ENCODE peak calls at places on chromosome 14, in seven cellular contexts. I, U, C, G, E, X and S are unnamed samples.

GRCh38 chr14:94029250-94029649 is 3.1 kb downstream of the OTUB2 start:
- DNase-seq in C (no peak), X (peak; percentile 14), G (no peak), E (no peak), I (no peak), U (no peak), S (no peak)

GRCh38 chr14:94157195-94157594 is 16.9 kb upstream of the PPP4R4 start:
- DNase-seq in X (no peak), I (no peak), U (no peak), E (no peak), C (no peak), G (no peak), S (no peak)

GRCh38 chr14:32417956-32418552 is 89.0 kb downstream of the AKAP6 start:
- DNase-seq in E (no peak), I (no peak), U (peak; percentile 70), C (no peak), X (no peak), G (peak; percentile 40), S (peak; percentile 75)

GRCh38 chr14:64540208-64541202 is at the start of gene HSPA2:
- DNase-seq in E (peak; percentile 99), I (peak; percentile 99), X (peak; percentile 99), C (peak; percentile 97), G (peak; percentile 99), U (peak; percentile 100), S (peak; percentile 99)

GRCh38 chr14:37824936-37825698 is 229.7 kb downstream of the TTC6 start:
- DNase-seq in C (no peak), I (no peak), X (no peak), G (no peak), U (peak; percentile 49), E (no peak), S (no peak)

GRCh38 chr14:68655961-68656360 is 136.9 kb downstream of the ZFP36L1 start:
- DNase-seq in X (no peak), U (no peak), E (no peak), G (no peak), I (no peak), C (no peak), S (no peak)

GRCh38 chr14:73014105-73014504 is 12.8 kb downstream of the ZFYVE1 start:
- DNase-seq in I (no peak), G (no peak), X (no peak), U (peak; percentile 74), E (no peak), C (no peak), S (no peak)

GRCh38 chr14:23078692-23079116 is 16.2 kb downstream of the ACIN1 start:
- DNase-seq in C (peak; percentile 45), U (peak; percentile 98), G (peak; percentile 69), I (peak; percentile 91), E (no peak), X (peak; percentile 78), S (peak; percentile 74)

GRCh38 chr14:80988742-80989429 is 33.5 kb downstream of the TSHR start:
- DNase-seq in X (no peak), G (no peak), E (no peak), C (no peak), U (peak; percentile 12), I (no peak), S (no peak)

GRCh38 chr14:22887990-22888378 is 5.0 kb downstream of the REM2 start:
- DNase-seq in U (no peak), C (no peak), G (peak; percentile 62), E (peak; percentile 82), X (no peak), I (no peak), S (no peak)

GRCh38 chr14:89681086-89682018 is 264.3 kb upstream of the FOXN3 start:
- DNase-seq in C (no peak), X (no peak), U (no peak), G (peak; percentile 46), E (no peak), I (no peak), S (no peak)

GRCh38 chr14:38989917-38990546 is 113.0 kb downstream of the SEC23A start:
- DNase-seq in I (no peak), U (no peak), E (no peak), X (no peak), G (no peak), C (no peak), S (no peak)

GRCh38 chr14:55274144-55274543 is 2.9 kb downstream of the FBXO34 start:
- DNase-seq in C (no peak), U (no peak), G (no peak), E (no peak), I (no peak), X (no peak), S (no peak)

DNA sequence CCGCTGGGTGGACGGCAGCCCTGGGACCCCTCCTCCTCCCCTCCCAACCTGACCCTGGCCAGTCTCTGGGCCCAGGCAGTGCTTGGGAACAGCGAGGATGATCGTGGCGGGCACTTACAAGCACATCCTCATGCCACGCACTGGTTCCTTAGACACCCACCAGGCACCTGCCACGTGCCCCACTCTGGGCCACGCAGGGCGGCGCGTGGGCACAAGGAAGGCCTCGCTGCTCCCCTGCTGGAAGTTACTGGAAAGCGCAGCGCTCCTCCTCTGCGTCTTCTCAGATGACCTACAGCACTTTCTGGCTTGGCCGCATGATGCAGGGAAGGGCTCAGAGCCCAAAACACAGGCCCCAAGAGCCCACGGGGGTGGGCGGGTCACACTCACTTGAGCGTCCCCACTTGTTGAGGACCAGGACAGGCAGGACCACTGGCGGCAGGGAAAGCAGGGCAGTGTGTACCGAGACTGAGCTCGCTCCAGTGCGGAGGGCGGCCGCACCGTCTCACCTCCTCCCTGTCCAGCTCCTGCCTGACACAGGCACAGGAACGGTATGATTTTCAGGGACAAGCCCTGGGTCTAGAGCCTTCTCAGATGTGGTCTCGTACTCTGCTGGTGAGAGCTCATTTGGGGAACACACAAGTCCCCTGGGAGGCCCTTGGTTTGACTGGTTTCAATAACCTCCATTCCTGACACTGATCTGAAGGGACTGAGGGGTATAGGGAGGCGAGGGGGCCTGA is 128.3 kb upstream of the EVL start:
- DNase-seq in E (no peak), G (no peak), C (no peak), X (no peak), U (no peak), I (no peak), S (no peak)
- TF ChIP-seq CTCF in E (no peak), G (no peak), C (no peak), X (no peak), U (no peak), I (no peak), S (no peak)

GRCh38 chr14:50116221-50116956 is at the start of gene VCPKMT:
- DNase-seq in X (peak; percentile 94), U (peak; percentile 92), I (peak; percentile 90), E (peak; percentile 96), G (peak; percentile 96), C (peak; percentile 76), S (peak; percentile 72)
- TF ChIP-seq CTCF in X (no peak), U (no peak), I (no peak), E (no peak), G (no peak), C (no peak), S (no peak)

GRCh38 chr14:100828448-100828834 is 2.5 kb downstream of the MEG3 start:
- DNase-seq in G (no peak), U (no peak), C (no peak), E (no peak), X (no peak), I (no peak), S (no peak)
- TF ChIP-seq CTCF in G (no peak), U (peak; percentile 32), C (no peak), E (no peak), X (no peak), I (no peak), S (no peak)

GRCh38 chr14:78164226-78164853 is 5.8 kb upstream of the NRXN3 start:
- DNase-seq in G (peak; percentile 31), U (peak; percentile 8), I (no peak), E (peak; percentile 79), C (peak; percentile 60), X (no peak), S (no peak)
- TF ChIP-seq CTCF in G (peak; percentile 37), U (peak; percentile 54), I (no peak), E (peak; percentile 70), C (peak; percentile 49), X (no peak), S (peak; percentile 65)

GRCh38 chr14:102778616-102779351 is 1.5 kb downstream of the TRAF3 start:
- DNase-seq in E (no peak), C (no peak), X (no peak), G (no peak), I (no peak), U (peak; percentile 17), S (no peak)

GRCh38 chr14:102777711-102778615 is 714 bp downstream of the TRAF3 start:
- DNase-seq in E (no peak), X (peak; percentile 64), G (peak; percentile 26), I (no peak), C (no peak), U (peak; percentile 61), S (no peak)

GRCh38 chr14:102774391-102775153 is 2.7 kb upstream of the TRAF3 start:
- DNase-seq in U (peak; percentile 89), E (peak; percentile 52), X (no peak), G (peak; percentile 64), C (peak; percentile 86), I (peak; percentile 43), S (no peak)

GRCh38 chr14:102776761-102777710 is at the start of gene TRAF3:
- DNase-seq in X (peak; percentile 83), G (peak; percentile 76), C (peak; percentile 81), U (peak; percentile 77), E (peak; percentile 68), I (no peak), S (no peak)

DNA sequence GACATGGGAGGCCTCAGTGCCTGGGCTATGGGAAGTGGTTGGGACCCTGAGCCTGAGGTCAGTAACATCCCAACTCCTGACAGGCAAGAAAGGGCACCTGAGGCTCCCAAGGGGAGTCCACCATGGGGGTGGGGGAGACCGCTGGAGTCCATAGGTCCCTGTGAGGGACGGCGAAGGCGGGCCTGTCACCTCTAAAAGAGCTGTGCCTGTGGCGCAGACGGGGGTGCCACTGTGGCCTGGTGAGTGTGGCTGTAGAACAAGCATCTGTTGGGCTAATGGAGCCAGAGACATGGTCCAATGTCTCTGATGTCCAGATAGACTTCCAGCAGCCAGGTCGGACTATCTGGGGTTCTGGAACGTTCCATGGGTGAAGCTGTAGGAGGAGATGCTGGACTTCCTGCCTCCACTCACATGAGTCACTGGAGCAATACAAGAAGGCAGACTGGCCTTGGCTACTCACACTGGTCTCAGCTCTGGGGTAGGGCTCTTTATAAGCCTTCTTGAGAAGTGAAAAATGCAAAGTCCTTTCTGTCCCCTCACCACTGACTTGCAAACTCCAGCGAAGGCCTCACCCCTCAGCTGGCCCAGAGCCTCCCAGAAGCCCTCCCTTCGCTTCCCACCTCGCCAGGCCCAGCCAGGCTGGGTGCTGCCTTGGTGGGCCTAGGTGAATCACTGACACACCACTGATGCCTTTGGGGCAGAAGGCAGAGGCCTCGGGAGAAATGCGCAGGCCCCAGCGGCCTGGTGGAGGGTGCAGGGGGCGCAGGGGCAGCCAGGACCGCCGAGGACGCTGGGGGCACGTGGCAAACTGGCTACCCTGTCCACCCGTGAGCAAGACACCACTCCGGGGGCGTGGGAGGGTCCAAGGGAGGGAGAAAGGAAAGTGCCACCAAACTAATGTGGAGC is 1.1 kb upstream of the TRAF3 start:
- DNase-seq in E (no peak), C (no peak), I (no peak), G (peak; percentile 70), X (no peak), U (peak; percentile 81), S (no peak)
- TF ChIP-seq CTCF in E (no peak), C (no peak), I (no peak), G (no peak), X (no peak), U (no peak), S (no peak)

GRCh38 chr14:53399057-53399456 is 245.9 kb upstream of the DDHD1 start:
- DNase-seq in X (no peak), U (peak; percentile 82), C (peak; percentile 35), E (no peak), I (no peak), G (no peak), S (no peak)
- TF ChIP-seq CTCF in X (no peak), U (peak; percentile 59), C (peak; percentile 18), E (peak; percentile 39), I (no peak), G (no peak), S (peak; percentile 36)

GRCh38 chr14:50955373-50956043 is 11.2 kb upstream of the PYGL start:
- DNase-seq in X (peak; percentile 75), U (peak; percentile 97), E (peak; percentile 69), G (peak; percentile 77), I (peak; percentile 81), C (peak; percentile 90), S (no peak)
- TF ChIP-seq CTCF in X (peak; percentile 45), U (peak; percentile 67), E (peak; percentile 20), G (peak; percentile 34), I (no peak), C (peak; percentile 52), S (peak; percentile 47)